ENCODE peak calls at places on chromosomes 1 and 21, in five cellular contexts. L is right lobe of liver, C is DND-41, Z is GM06990, I is prostate gland. J is an unnamed sample.

GRCh38 chr1:42935313-42935624 is 23.4 kb downstream of the SLC2A1 start:
- DNase-seq in C (no peak), I (no peak), Z (peak), L (peak), J (no peak)

GRCh38 chr1:200207711-200208126 is 180.2 kb downstream of the NR5A2 start:
- DNase-seq in I (no peak), C (no peak), Z (peak), L (no peak), J (peak)

GRCh38 chr1:43885311-43885801 is 48.2 kb upstream of the ARTN start:
- DNase-seq in Z (no peak), C (no peak), I (peak), L (no peak), J (no peak)

GRCh38 chr1:117150316-117150715 is 28.8 kb upstream of the TRIM45 start:
- DNase-seq in L (no peak), C (no peak), Z (no peak), I (no peak), J (no peak)

GRCh38 chr1:233006108-233006507 is 55.7 kb downstream of the NTPCR start:
- DNase-seq in Z (no peak), C (no peak), L (no peak), I (no peak), J (no peak)

GRCh38 chr1:55685560-55685959 is 470.4 kb upstream of the USP24 start:
- DNase-seq in Z (no peak), I (no peak), C (no peak), L (no peak), J (no peak)

GRCh38 chr21:16891821-16892220 is 621.0 kb upstream of the CXADR start:
- DNase-seq in I (peak), C (no peak), L (no peak), Z (no peak), J (no peak)

GRCh38 chr1:11858968-11859871 is 475 bp upstream of the NPPB start:
- DNase-seq in Z (peak), L (no peak), I (no peak), C (peak), J (peak)

GRCh38 chr1:151145158-151146071 is 1.0 kb downstream of the SEMA6C start:
- DNase-seq in C (no peak), L (no peak), Z (no peak), I (no peak), J (no peak)

GRCh38 chr1:65717815-65718454 is 74.8 kb upstream of the PDE4B start:
- DNase-seq in C (no peak), Z (no peak), I (no peak), L (no peak), J (no peak)

GRCh38 chr1:41583658-41584570 is 99.4 kb upstream of the EDN2 start:
- DNase-seq in C (peak), Z (no peak), L (no peak), I (no peak), J (no peak)

GRCh38 chr1:20124451-20125057 is 5.2 kb upstream of the PLA2G2D start:
- DNase-seq in I (peak), L (no peak), C (no peak), Z (peak), J (no peak)

GRCh38 chr1:211886551-211886950 is 56.0 kb upstream of the LPGAT1 start:
- DNase-seq in C (no peak), I (no peak), L (no peak), Z (no peak), J (no peak)

GRCh38 chr21:35159881-35160280 is 110.8 kb upstream of the RUNX1 start:
- DNase-seq in Z (no peak), C (no peak), I (no peak), L (no peak), J (no peak)

GRCh38 chr1:1432951-1433803 is 2.3 kb upstream of the VWA1 start:
- DNase-seq in L (peak), Z (no peak), C (no peak), I (peak), J (peak)

GRCh38 chr1:221699582-221700519 is 42.0 kb downstream of the DUSP10 start:
- DNase-seq in C (no peak), I (no peak), L (no peak), Z (no peak), J (no peak)

GRCh38 chr1:230385930-230386329 is 40.2 kb downstream of the PGBD5 start:
- DNase-seq in C (no peak), Z (no peak), I (no peak), L (no peak), J (no peak)

GRCh38 chr1:111015222-111015621 is 51.5 kb upstream of the LRIF1 start:
- DNase-seq in Z (no peak), L (no peak), C (no peak), I (no peak), J (no peak)

GRCh38 chr1:57898531-57898930 is 474.7 kb upstream of the DAB1 start:
- DNase-seq in I (no peak), L (no peak), Z (no peak), C (no peak), J (no peak)

GRCh38 chr1:36918604-36919003 is 115.7 kb downstream of the GRIK3 start:
- DNase-seq in L (no peak), C (no peak), Z (no peak), I (no peak), J (no peak)

GRCh38 chr1:59355361-59355760 is 58.5 kb downstream of the FGGY start:
- DNase-seq in L (no peak), Z (peak), C (no peak), I (no peak), J (peak)

GRCh38 chr1:218496561-218496960 is 151.4 kb downstream of the TGFB2 start:
- DNase-seq in I (no peak), Z (no peak), C (no peak), L (no peak), J (no peak)

GRCh38 chr1:54774820-54775498 is 10.6 kb upstream of the PARS2 start:
- DNase-seq in Z (no peak), C (peak), I (no peak), L (no peak), J (no peak)

GRCh38 chr1:46027788-46028573 is 104.4 kb downstream of the PIK3R3 start:
- DNase-seq in C (no peak), L (no peak), Z (no peak), I (no peak), J (no peak)

GRCh38 chr1:198763298-198763714 is 124.5 kb downstream of the PTPRC start:
- DNase-seq in I (no peak), Z (no peak), L (no peak), C (no peak), J (no peak)

GRCh38 chr21:41570791-41571355 is 62.9 kb upstream of the TMPRSS2 start:
- DNase-seq in Z (peak), I (no peak), L (no peak), C (no peak), J (no peak)

GRCh38 chr1:24127801-24128363 is 15.1 kb downstream of the IL22RA1 start:
- DNase-seq in I (no peak), Z (no peak), C (no peak), L (no peak), J (no peak)

GRCh38 chr1:76302711-76303347 is 228.3 kb downstream of the ST6GALNAC3 start:
- DNase-seq in I (no peak), L (no peak), Z (no peak), C (no peak), J (no peak)

GRCh38 chr1:221515496-221515895 is 226.4 kb downstream of the DUSP10 start:
- DNase-seq in L (no peak), I (no peak), Z (no peak), C (no peak), J (no peak)

GRCh38 chr1:63321061-63321787 is 1.1 kb upstream of the FOXD3 start:
- DNase-seq in Z (no peak), L (no peak), C (no peak), I (no peak), J (no peak)

GRCh38 chr1:15123925-15124324 is 29.6 kb upstream of the TMEM51 start:
- DNase-seq in C (no peak), Z (no peak), L (no peak), I (no peak), J (no peak)

GRCh38 chr1:236795757-236796719 is 946 bp downstream of the MTR start:
- DNase-seq in C (no peak), Z (no peak), I (no peak), L (no peak), J (no peak)

GRCh38 chr1:219379691-219380090 is 206.0 kb downstream of the LYPLAL1 start:
- DNase-seq in L (no peak), Z (no peak), I (no peak), C (no peak), J (no peak)

GRCh38 chr1:2801535-2802291 is at the start of gene TTC34:
- DNase-seq in Z (no peak), C (peak), I (no peak), L (no peak), J (peak)

GRCh38 chr1:17892225-17892624 is 137.1 kb downstream of the ACTL8 start:
- DNase-seq in C (no peak), I (peak), L (no peak), Z (no peak), J (no peak)

GRCh38 chr1:51968632-51969031 is 21.9 kb downstream of the RAB3B start:
- DNase-seq in Z (no peak), L (no peak), C (no peak), I (no peak), J (no peak)

GRCh38 chr1:47699492-47700220 is 261.8 kb downstream of the FOXD2 start:
- DNase-seq in Z (no peak), I (no peak), L (no peak), C (no peak), J (no peak)

GRCh38 chr1:66730462-66730861 is 21.8 kb upstream of the DYNLT5 start:
- DNase-seq in C (no peak), Z (no peak), L (no peak), I (no peak), J (no peak)

DNA sequence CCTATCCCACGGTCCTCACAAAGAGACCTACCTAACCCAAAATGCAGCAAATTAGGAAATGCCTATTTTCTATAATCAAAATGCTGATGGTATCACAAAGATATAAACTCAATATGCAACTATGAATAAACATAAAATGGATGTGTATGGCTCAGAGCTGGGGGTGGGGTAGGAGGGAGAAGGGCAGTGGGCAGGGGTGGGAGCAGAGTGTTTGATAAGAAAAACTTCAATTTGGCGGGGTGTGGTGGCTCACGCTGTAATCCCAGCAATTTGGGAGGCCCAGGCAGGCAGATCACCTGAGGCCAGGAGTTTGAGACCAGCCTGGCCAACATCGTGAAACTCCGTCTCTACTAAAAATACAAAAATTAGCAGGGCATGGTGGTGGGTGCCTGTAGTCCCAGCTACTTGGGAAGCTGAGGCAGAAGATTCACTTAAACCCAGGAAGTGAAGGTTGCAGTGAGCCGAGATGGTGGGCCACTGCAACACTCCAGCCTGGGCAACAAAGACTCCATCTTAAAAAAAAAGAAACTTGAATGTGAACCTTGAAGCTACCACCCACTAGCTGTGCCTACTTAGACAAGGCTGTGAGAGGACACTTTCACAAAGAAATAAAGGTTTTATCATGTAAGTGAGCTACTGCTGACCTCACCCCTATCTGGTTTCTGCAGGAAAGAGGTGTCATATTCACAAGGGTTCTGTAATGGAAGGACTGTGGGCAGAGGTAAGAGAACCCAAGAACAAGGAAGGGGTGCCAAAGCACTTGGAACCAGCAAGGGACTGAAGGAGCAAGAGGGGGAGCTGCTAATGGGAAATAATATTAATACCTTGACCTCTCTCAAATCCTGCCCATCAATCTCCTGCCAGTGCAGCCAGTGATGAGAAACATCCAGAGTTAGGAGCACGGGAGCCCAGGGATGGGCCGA is 53.0 kb downstream of the HLCS start:
- DNase-seq in Z (no peak), L (no peak), C (no peak), I (no peak), J (no peak)
- TF ChIP-seq CTCF in Z (no peak), L (no peak), C (no peak), I (no peak), J (no peak)

DNA sequence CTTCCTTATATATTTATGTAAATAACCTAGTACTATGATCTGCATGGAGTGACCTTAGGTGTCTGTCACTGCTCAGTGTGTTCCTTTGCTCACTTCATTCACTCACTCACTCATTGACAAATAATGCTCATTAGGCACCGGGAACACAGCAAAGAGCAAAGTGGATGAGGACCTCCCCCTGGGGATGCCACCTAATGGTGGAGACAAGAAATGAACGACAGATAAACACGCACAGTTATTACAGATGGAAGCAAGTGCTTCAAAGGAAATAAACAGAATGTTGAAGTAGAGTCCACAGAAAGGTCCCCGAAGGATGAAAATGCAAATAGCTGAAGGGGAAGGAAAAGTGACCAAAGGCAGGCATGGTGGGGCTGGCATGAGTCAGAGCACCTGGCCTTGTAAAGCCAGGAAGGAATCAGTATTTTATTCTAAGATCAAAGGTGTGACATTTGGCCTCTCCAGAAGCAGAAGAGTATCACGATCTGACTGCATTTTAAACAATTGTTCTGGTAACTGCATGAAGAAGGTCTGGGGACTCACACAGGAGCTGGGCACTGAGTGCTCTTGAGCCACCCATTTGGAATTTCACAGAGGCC is 23.1 kb downstream of the MAB21L3 start:
- DNase-seq in C (no peak), L (no peak), Z (no peak), I (no peak), J (no peak)
- TF ChIP-seq CTCF in C (peak), L (peak), Z (peak), I (no peak), J (peak)

GRCh38 chr21:44800103-44800502 is 1.5 kb downstream of the UBE2G2 start:
- DNase-seq in I (no peak), C (no peak), L (no peak), Z (no peak), J (no peak)
- TF ChIP-seq CTCF in I (peak), C (peak), L (peak), Z (peak), J (no peak)

GRCh38 chr1:245688536-245689453 is 534.0 kb downstream of the KIF26B start:
- DNase-seq in L (no peak), C (no peak), Z (no peak), I (no peak), J (no peak)

GRCh38 chr1:245686006-245686405 is 531.2 kb downstream of the KIF26B start:
- DNase-seq in Z (no peak), L (no peak), C (no peak), I (no peak), J (no peak)

GRCh38 chr1:245686446-245687030 is 531.8 kb downstream of the KIF26B start:
- DNase-seq in C (no peak), L (no peak), Z (no peak), I (no peak), J (no peak)

GRCh38 chr1:245687129-245687635 is 532.4 kb downstream of the KIF26B start:
- DNase-seq in I (no peak), Z (no peak), L (no peak), C (no peak), J (no peak)

DNA sequence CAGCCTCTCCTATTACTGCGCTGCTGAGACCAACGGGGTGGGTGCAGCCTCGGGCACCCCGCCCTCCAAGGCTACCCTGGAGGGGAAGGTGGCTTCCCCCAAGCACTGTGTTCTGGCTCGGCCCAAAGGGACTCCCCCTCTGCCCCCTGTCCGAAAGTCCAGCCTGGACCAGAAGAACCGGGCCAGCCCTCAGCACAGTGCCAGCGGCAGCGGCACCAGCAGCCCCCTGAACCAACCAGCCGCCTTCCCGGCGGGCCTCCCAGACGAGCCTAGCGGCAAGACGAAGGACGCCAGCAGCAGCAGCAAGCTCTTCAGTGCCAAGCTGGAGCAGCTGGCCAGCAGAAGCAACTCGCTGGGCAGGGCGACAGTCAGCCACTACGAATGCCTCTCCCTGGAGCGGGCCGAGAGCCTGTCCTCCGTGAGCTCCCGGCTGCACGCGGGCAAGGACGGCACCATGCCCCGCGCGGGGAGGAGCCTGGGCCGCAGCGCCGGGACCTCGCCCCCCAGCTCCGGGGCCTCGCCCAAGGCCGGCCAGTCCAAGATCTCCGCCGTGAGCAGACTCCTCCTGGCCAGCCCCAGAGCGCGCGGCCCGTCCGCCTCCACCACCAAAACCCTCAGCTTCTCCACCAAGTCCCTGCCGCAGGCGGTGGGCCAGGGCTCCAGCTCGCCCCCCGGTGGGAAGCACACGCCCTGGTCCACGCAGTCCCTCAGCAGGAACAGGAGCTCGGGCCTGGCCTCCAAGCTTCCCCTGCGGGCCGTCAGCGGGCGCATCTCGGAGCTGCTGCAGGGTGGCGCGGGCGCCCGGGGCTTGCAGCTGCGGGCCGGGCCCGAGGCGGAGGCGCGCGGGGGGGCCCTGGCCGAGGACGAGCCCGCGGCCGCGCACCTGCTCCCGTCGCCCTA is 533.1 kb downstream of the KIF26B start:
- DNase-seq in L (no peak), Z (no peak), C (no peak), I (no peak), J (no peak)
- TF ChIP-seq CTCF in L (no peak), Z (no peak), C (no peak), I (no peak), J (no peak)

DNA sequence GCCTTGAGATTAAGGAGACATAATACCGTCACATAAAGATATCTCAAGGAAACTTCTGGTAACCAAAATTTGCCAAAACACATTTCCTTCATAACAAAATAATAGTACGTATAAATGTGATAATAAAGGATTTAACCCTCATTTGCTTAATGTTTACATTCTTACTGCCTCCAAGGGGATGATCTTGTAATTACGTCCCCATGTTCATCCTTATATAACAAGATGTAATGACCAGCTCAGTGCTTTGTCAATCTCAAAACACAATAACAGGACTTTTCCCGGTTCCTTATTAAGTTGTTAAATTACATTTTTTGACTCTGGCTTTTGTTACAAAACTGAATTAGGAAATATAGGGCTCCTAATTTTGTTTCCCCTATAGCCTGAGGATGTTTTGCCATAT is 41.3 kb upstream of the UHMK1 start:
- DNase-seq in Z (no peak), L (no peak), C (no peak), I (no peak), J (no peak)
- TF ChIP-seq CTCF in Z (no peak), L (no peak), C (no peak), I (no peak), J (no peak)

J was measured in GM13976.